ENCODE peak calls at places on chromosomes 3 and 15, in nine cellular contexts. One of them, this sample, is unnamed. For H3K79me2, the result is how much of the 10 kb centered on the place peaks cover.

GRCh38 chr3:183259087-183259486 is 6.0 kb downstream of the B3GNT5 start:
- DNase-seq in GM23338: no peak
- DNase-seq in HCT116: no peak
- DNase-seq in PC-3: peak
- DNase-seq in GM23248: no peak
- DNase-seq in MM.1S: no peak
- DNase-seq in SK-N-SH: no peak
- DNase-seq in OCI-LY7: no peak
- DNase-seq in neural progenitor cell: no peak
- DNase-seq in this sample: no peak

GRCh38 chr3:53044371-53045106 is 1.3 kb downstream of the SFMBT1 start:
- DNase-seq in GM23338: peak
- DNase-seq in GM23248: peak
- DNase-seq in OCI-LY7: peak
- DNase-seq in HCT116: no peak
- DNase-seq in MM.1S: peak
- DNase-seq in PC-3: peak
- DNase-seq in SK-N-SH: peak
- DNase-seq in neural progenitor cell: no peak
- DNase-seq in this sample: peak

GRCh38 chr3:181629029-181629428 is 82.7 kb upstream of the SOX2 start:
- DNase-seq in MM.1S: no peak
- DNase-seq in neural progenitor cell: no peak
- DNase-seq in GM23248: peak
- DNase-seq in PC-3: peak
- DNase-seq in GM23338: no peak
- DNase-seq in HCT116: no peak
- DNase-seq in OCI-LY7: no peak
- DNase-seq in SK-N-SH: no peak
- DNase-seq in this sample: no peak

GRCh38 chr3:107077391-107077790 is 299.8 kb upstream of the CCDC54 start:
- DNase-seq in PC-3: no peak
- DNase-seq in MM.1S: no peak
- DNase-seq in SK-N-SH: no peak
- DNase-seq in GM23248: no peak
- DNase-seq in OCI-LY7: no peak
- DNase-seq in HCT116: no peak
- DNase-seq in neural progenitor cell: no peak
- DNase-seq in GM23338: no peak
- DNase-seq in this sample: no peak

GRCh38 chr3:9020396-9020795 is 57.1 kb upstream of the RAD18 start:
- DNase-seq in SK-N-SH: no peak
- DNase-seq in PC-3: no peak
- DNase-seq in neural progenitor cell: no peak
- DNase-seq in MM.1S: no peak
- DNase-seq in GM23338: no peak
- DNase-seq in HCT116: no peak
- DNase-seq in GM23248: no peak
- DNase-seq in OCI-LY7: no peak
- DNase-seq in this sample: no peak

GRCh38 chr3:61563614-61564404 is 2.4 kb downstream of the PTPRG start:
- DNase-seq in neural progenitor cell: peak
- DNase-seq in MM.1S: no peak
- DNase-seq in GM23338: peak
- DNase-seq in HCT116: no peak
- DNase-seq in SK-N-SH: peak
- DNase-seq in GM23248: peak
- DNase-seq in OCI-LY7: no peak
- DNase-seq in PC-3: no peak
- DNase-seq in this sample: peak

GRCh38 chr15:77632760-77633133 is at the start of gene LINGO1:
- DNase-seq in GM23338: peak
- DNase-seq in MM.1S: no peak
- DNase-seq in neural progenitor cell: peak
- DNase-seq in SK-N-SH: no peak
- DNase-seq in OCI-LY7: no peak
- DNase-seq in GM23248: peak
- DNase-seq in PC-3: peak
- DNase-seq in HCT116: no peak
- DNase-seq in this sample: peak

GRCh38 chr15:64979252-64979710 is 10.4 kb downstream of the SPG21 start:
- DNase-seq in PC-3: no peak
- DNase-seq in neural progenitor cell: peak
- DNase-seq in GM23338: peak
- DNase-seq in MM.1S: no peak
- DNase-seq in SK-N-SH: no peak
- DNase-seq in GM23248: no peak
- DNase-seq in OCI-LY7: no peak
- DNase-seq in HCT116: no peak
- DNase-seq in this sample: no peak

GRCh38 chr15:88423331-88423730 is 43.9 kb downstream of the MRPL46 start:
- DNase-seq in GM23248: no peak
- DNase-seq in PC-3: no peak
- DNase-seq in OCI-LY7: no peak
- DNase-seq in neural progenitor cell: no peak
- DNase-seq in SK-N-SH: no peak
- DNase-seq in GM23338: no peak
- DNase-seq in MM.1S: no peak
- DNase-seq in HCT116: no peak
- DNase-seq in this sample: no peak

GRCh38 chr3:12371525-12372140 is 82.8 kb downstream of the PPARG start:
- DNase-seq in MM.1S: no peak
- DNase-seq in PC-3: peak
- DNase-seq in GM23248: no peak
- DNase-seq in neural progenitor cell: no peak
- DNase-seq in SK-N-SH: peak
- DNase-seq in GM23338: no peak
- DNase-seq in HCT116: no peak
- DNase-seq in OCI-LY7: no peak
- DNase-seq in this sample: no peak

GRCh38 chr3:27596920-27597319 is 112.7 kb upstream of the SLC4A7 start:
- DNase-seq in HCT116: no peak
- DNase-seq in PC-3: peak
- DNase-seq in OCI-LY7: no peak
- DNase-seq in GM23248: peak
- DNase-seq in SK-N-SH: no peak
- DNase-seq in MM.1S: no peak
- DNase-seq in GM23338: no peak
- DNase-seq in neural progenitor cell: no peak
- DNase-seq in this sample: no peak

GRCh38 chr3:101513419-101513986 is 491 bp upstream of the SENP7 start:
- DNase-seq in GM23338: no peak
- DNase-seq in PC-3: no peak
- DNase-seq in HCT116: no peak
- DNase-seq in SK-N-SH: no peak
- DNase-seq in OCI-LY7: no peak
- DNase-seq in MM.1S: no peak
- DNase-seq in neural progenitor cell: no peak
- DNase-seq in GM23248: peak
- DNase-seq in this sample: no peak

GRCh38 chr15:71411538-71412482 is 296.5 kb downstream of the THSD4 start:
- DNase-seq in OCI-LY7: no peak
- DNase-seq in SK-N-SH: no peak
- DNase-seq in PC-3: peak
- DNase-seq in neural progenitor cell: no peak
- DNase-seq in MM.1S: no peak
- DNase-seq in GM23248: no peak
- DNase-seq in GM23338: no peak
- DNase-seq in HCT116: no peak
- DNase-seq in this sample: peak
- TF ChIP-seq EZH2phosphoT487 in OCI-LY7: no peak
- TF ChIP-seq EZH2phosphoT487 in SK-N-SH: no peak
- TF ChIP-seq EZH2phosphoT487 in PC-3: no peak
- TF ChIP-seq EZH2phosphoT487 in neural progenitor cell: no peak
- TF ChIP-seq EZH2phosphoT487 in MM.1S: no peak
- TF ChIP-seq EZH2phosphoT487 in GM23248: no peak
- TF ChIP-seq EZH2phosphoT487 in GM23338: no peak
- TF ChIP-seq EZH2phosphoT487 in HCT116: no peak
- TF ChIP-seq EZH2phosphoT487 in this sample: no peak

DNA sequence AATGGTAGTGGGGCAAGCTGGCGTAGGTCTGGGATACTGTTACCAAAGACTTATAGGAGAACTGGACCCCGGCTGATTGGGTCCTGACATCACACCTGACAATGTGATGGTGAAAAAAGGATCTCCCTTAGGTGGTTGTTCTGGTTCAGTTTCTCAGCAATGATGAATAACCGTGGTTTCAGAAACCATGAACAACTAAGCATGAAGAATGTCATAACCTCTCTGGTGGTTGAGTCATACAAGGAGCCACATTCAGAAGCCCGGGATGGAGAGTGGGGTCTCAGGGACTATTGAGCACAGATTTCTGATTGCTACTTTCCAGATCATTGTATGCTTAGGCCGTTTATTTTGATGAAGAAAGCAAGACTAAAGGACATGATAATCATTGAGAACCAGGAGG is 17.4 kb downstream of the GPR160 start:
- DNase-seq in HCT116: no peak
- DNase-seq in PC-3: peak
- DNase-seq in SK-N-SH: no peak
- DNase-seq in MM.1S: peak
- DNase-seq in neural progenitor cell: no peak
- DNase-seq in OCI-LY7: peak
- DNase-seq in GM23338: no peak
- DNase-seq in GM23248: peak
- DNase-seq in this sample: no peak
- H3K79me2 ChIP-seq in HCT116: under half
- H3K79me2 ChIP-seq in PC-3: under half
- H3K79me2 ChIP-seq in SK-N-SH: under half
- H3K79me2 ChIP-seq in MM.1S: half or more
- H3K79me2 ChIP-seq in neural progenitor cell: under half
- H3K79me2 ChIP-seq in OCI-LY7: half or more
- H3K79me2 ChIP-seq in GM23338: under half
- H3K79me2 ChIP-seq in GM23248: under half
- H3K79me2 ChIP-seq in this sample: half or more

GRCh38 chr3:81910244-81910852 is 148.9 kb upstream of the GBE1 start:
- DNase-seq in HCT116: peak
- DNase-seq in OCI-LY7: peak
- DNase-seq in SK-N-SH: peak
- DNase-seq in GM23338: peak
- DNase-seq in neural progenitor cell: peak
- DNase-seq in PC-3: peak
- DNase-seq in MM.1S: peak
- DNase-seq in GM23248: peak
- DNase-seq in this sample: peak
- TF ChIP-seq EZH2phosphoT487 in HCT116: no peak
- TF ChIP-seq EZH2phosphoT487 in OCI-LY7: no peak
- TF ChIP-seq EZH2phosphoT487 in SK-N-SH: no peak
- TF ChIP-seq EZH2phosphoT487 in GM23338: no peak
- TF ChIP-seq EZH2phosphoT487 in neural progenitor cell: no peak
- TF ChIP-seq EZH2phosphoT487 in PC-3: no peak
- TF ChIP-seq EZH2phosphoT487 in MM.1S: no peak
- TF ChIP-seq EZH2phosphoT487 in GM23248: no peak
- TF ChIP-seq EZH2phosphoT487 in this sample: no peak

DNA sequence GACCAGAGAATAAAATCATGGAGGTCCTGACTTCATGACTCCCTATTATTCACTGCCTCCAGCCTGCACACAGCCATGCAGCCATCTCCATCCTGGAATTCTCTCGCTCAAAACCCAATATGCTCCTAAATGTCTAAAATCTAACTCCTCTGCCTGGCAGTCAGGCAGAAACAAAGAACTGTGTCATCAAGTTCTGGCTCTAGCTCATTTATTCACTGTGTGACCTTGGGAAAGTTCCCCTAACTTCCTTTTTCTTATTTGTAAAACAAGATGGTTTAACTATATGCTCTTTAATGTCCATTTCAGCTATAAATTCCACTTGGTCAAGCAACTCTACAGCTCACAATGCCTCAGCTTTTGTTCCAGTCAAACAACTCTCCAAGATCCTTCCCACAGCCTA is 16.6 kb downstream of the PIK3CB start:
- DNase-seq in OCI-LY7: no peak
- DNase-seq in GM23248: no peak
- DNase-seq in GM23338: no peak
- DNase-seq in SK-N-SH: no peak
- DNase-seq in neural progenitor cell: no peak
- DNase-seq in PC-3: no peak
- DNase-seq in MM.1S: no peak
- DNase-seq in HCT116: no peak
- DNase-seq in this sample: no peak
- H3K79me2 ChIP-seq in OCI-LY7: under half
- H3K79me2 ChIP-seq in GM23248: under half
- H3K79me2 ChIP-seq in GM23338: half or more
- H3K79me2 ChIP-seq in SK-N-SH: half or more
- H3K79me2 ChIP-seq in neural progenitor cell: half or more
- H3K79me2 ChIP-seq in PC-3: half or more
- H3K79me2 ChIP-seq in MM.1S: under half
- H3K79me2 ChIP-seq in HCT116: half or more
- H3K79me2 ChIP-seq in this sample: half or more